ENCODE peak calls at places on chromosomes 6 and 20, in ten cellular contexts. L is T follicular helper cell; U is naive thymus-derived CD8-positive, alpha-beta T cell; T is activated gamma-delta T cell treated with anti-CD3 and anti-CD28 coated beads, Interleukin-2, amount 50 U/mL, for 16 hours; F is cardiac muscle cell; C is GM23338; P is hepatocyte; H is kidney tubule cell; Q is central memory CD8-positive, alpha-beta T cell; A is CD4-positive, alpha-beta T cell. J is an unnamed sample.

GRCh38 chr6:111952821-111953535 is 79.7 kb upstream of the FYN start:
- DNase-seq in T (no peak), F (no peak), Q (no peak), U (no peak), H (peak; percentile 39), P (no peak), C (no peak), L (no peak), A (no peak), J (peak; percentile 63)

GRCh38 chr6:5968817-5969726 is 37.7 kb downstream of the NRN1 start:
- DNase-seq in Q (no peak), H (peak; percentile 86), C (peak; percentile 21), U (no peak), T (no peak), P (no peak), A (no peak), F (no peak), L (no peak), J (no peak)

GRCh38 chr6:26232950-26233607 is 131.9 kb upstream of the BTN3A2 start:
- DNase-seq in C (peak; percentile 58), H (no peak), L (no peak), P (no peak), U (peak; percentile 49), F (peak; percentile 82), Q (no peak), A (peak; percentile 15), T (no peak), J (peak; percentile 78)

GRCh38 chr6:134564705-134565104 is 246.8 kb upstream of the SGK1 start:
- DNase-seq in L (no peak), F (no peak), U (no peak), A (no peak), Q (no peak), P (no peak), H (no peak), C (no peak), T (no peak), J (no peak)

GRCh38 chr6:147204060-147204785 is at the start of gene STXBP5:
- DNase-seq in L (peak; percentile 6), T (peak; percentile 14), P (peak; percentile 73), Q (peak; percentile 17), A (peak; percentile 26), H (peak; percentile 67), U (peak; percentile 30), F (peak; percentile 62), C (peak; percentile 66), J (peak; percentile 80)

GRCh38 chr20:49591217-49591865 is 23.4 kb upstream of the PTGIS start:
- DNase-seq in U (no peak), Q (no peak), A (no peak), P (peak; percentile 59), L (no peak), T (no peak), F (peak; percentile 84), C (no peak), H (no peak), J (no peak)

GRCh38 chr6:98769546-98769945 is 64.8 kb upstream of the POU3F2 start:
- DNase-seq in L (peak; percentile 1), T (no peak), Q (no peak), A (no peak), F (peak; percentile 5), H (peak; percentile 55), P (peak; percentile 30), U (no peak), C (peak; percentile 65), J (peak; percentile 49)

GRCh38 chr6:169452117-169452868 is 198.6 kb upstream of the THBS2 start:
- DNase-seq in U (no peak), L (no peak), A (no peak), T (no peak), C (no peak), F (peak; percentile 94), H (peak; percentile 81), Q (no peak), P (no peak), J (peak; percentile 63)

GRCh38 chr6:156779206-156780116 is 2.3 kb downstream of the ARID1B start:
- DNase-seq in P (peak; percentile 65), C (peak; percentile 50), A (peak; percentile 45), L (peak; percentile 34), Q (no peak), F (no peak), H (peak; percentile 47), U (peak; percentile 27), T (peak; percentile 25), J (peak; percentile 63)

GRCh38 chr20:62174021-62174804 is 8.6 kb upstream of the MTG2 start:
- DNase-seq in A (no peak), P (no peak), Q (no peak), H (no peak), T (no peak), F (no peak), U (no peak), L (no peak), C (no peak), J (no peak)

GRCh38 chr20:58893355-58894151 is 41.0 kb downstream of the GNAS start:
- DNase-seq in P (no peak), T (no peak), Q (no peak), H (no peak), U (no peak), L (no peak), A (no peak), F (no peak), C (no peak), J (no peak)

GRCh38 chr6:7528565-7528964 is 12.9 kb upstream of the DSP start:
- DNase-seq in P (no peak), H (peak; percentile 91), L (no peak), A (no peak), T (no peak), U (no peak), C (no peak), Q (no peak), F (peak; percentile 21), J (peak; percentile 47)

GRCh38 chr6:34172961-34173775 is 27.3 kb upstream of the GRM4 start:
- DNase-seq in P (no peak), U (no peak), C (no peak), Q (no peak), T (no peak), L (no peak), A (no peak), H (no peak), F (no peak), J (no peak)

GRCh38 chr20:23744726-23745646 is 5.7 kb downstream of the CST1 start:
- DNase-seq in U (no peak), H (no peak), T (no peak), L (no peak), F (no peak), Q (no peak), P (no peak), C (no peak), A (no peak), J (no peak)

J was measured in left kidney.